ENCODE peak calls at places on chromosome 2, in four cellular contexts. P, O, M and Y are unnamed samples.

GRCh38 chr2:26300234-26300641 is 45.7 kb upstream of the SELENOI start:
- DNase-seq in M (no peak), O (no peak), P (no peak), Y (no peak)

GRCh38 chr2:43426305-43427031 is 169.4 kb downstream of the THADA start:
- DNase-seq in P (peak), M (peak), O (peak), Y (no peak)

GRCh38 chr2:150134223-150134858 is 353.1 kb downstream of the RND3 start:
- DNase-seq in M (no peak), O (no peak), P (no peak), Y (no peak)

GRCh38 chr2:68302281-68302680 is 17.5 kb downstream of the CNRIP1 start:
- DNase-seq in P (no peak), O (no peak), M (no peak), Y (no peak)

GRCh38 chr2:28128281-28128950 is 237.9 kb downstream of the BABAM2 start:
- DNase-seq in P (no peak), O (no peak), M (no peak), Y (no peak)

GRCh38 chr2:127254386-127254981 is 34.4 kb upstream of the CYP27C1 start:
- DNase-seq in P (no peak), O (no peak), M (no peak), Y (no peak)

GRCh38 chr2:98422449-98422848 is 22.2 kb upstream of the INPP4A start:
- DNase-seq in P (no peak), O (no peak), M (no peak), Y (no peak)

GRCh38 chr2:56624181-56624580 is 440.4 kb downstream of the CCDC85A start:
- DNase-seq in O (no peak), P (no peak), M (no peak), Y (no peak)

GRCh38 chr2:16392647-16393482 is 272.8 kb downstream of the CYRIA start:
- DNase-seq in O (peak), P (no peak), M (no peak), Y (no peak)

GRCh38 chr2:230956827-230957755 is 32.0 kb upstream of the GPR55 start:
- DNase-seq in O (no peak), M (peak), P (peak), Y (no peak)

GRCh38 chr2:46545015-46545839 is 65.9 kb downstream of the TMEM247 start:
- DNase-seq in M (no peak), P (peak), O (no peak), Y (peak)

GRCh38 chr2:28247326-28247725 is 145.3 kb upstream of the FOSL2 start:
- DNase-seq in O (no peak), M (no peak), P (no peak), Y (no peak)

GRCh38 chr2:168039885-168040284 is 207.5 kb downstream of the STK39 start:
- DNase-seq in M (no peak), O (no peak), P (no peak), Y (no peak)

GRCh38 chr2:9717886-9718451 is 87.2 kb upstream of the YWHAQ start:
- DNase-seq in P (no peak), O (no peak), M (no peak), Y (no peak)

GRCh38 chr2:128366746-128367511 is 48.3 kb upstream of the HS6ST1 start:
- DNase-seq in O (no peak), M (no peak), P (no peak), Y (no peak)

GRCh38 chr2:241901500-241902351 is 32.2 kb downstream of the RTP5 start:
- DNase-seq in O (no peak), M (no peak), P (no peak), Y (peak)
- TF ChIP-seq SRF in O (no peak), M (no peak), P (no peak), Y (no peak)

DNA sequence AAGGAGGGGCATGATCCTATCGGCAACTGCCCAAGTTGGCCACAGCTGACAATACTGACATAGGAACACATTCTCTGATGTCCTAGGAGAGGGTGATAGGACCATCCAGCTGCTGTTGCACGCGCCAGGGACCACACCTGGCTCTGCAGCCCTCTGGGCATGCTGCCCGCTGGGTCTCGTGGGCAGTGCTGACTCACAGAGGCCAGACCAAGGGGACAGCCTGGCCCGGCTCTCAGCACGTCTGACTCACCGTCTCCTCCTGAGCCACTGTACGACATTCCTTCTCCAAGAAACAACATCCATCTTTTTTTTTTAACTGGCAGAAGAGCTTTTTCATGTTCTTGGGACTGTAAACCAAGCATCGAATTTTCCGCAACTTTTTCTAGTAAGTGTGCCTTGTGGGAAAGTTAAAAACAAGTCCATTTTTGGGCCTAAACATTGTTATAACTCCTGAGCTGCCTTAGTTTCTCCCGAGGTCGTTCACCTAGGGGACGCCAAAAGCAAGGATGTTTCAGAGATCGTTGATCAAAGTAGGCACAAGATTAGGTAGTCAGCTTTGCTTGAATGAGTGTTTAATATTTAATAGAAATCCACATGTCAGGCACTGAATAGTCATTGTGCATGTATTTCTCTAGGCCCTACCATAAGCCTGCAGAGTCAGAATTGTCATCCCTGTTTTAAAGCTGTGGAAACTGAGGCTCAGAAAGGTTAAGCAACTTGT is 100.3 kb downstream of the TTC32 start:
- DNase-seq in P (no peak), O (no peak), M (no peak), Y (no peak)
- TF ChIP-seq RFX5 in P (no peak), O (no peak), M (no peak), Y (no peak)

DNA sequence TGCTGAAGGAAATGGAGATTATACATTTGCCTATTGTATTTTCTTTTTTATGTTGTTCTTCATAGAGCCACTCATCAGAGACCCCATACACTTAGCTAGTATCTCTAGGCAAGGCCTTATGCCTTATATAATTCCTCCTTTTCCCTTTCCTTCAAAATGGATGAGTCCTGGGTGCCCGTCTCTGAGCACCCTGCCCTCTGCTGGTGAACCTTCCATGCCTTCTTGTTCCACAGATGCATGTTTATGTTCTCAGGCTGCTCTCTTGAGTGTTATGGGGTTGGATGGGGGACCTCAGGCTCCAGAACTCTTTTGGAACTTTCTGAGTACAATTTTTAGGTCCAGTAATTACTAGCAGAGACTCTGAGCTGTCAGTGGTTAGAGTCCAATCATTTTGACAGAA is 368.6 kb upstream of the SPRED2 start:
- DNase-seq in O (no peak), M (no peak), P (no peak), Y (peak)
- TF ChIP-seq SRF in O (no peak), M (no peak), P (no peak), Y (no peak)

GRCh38 chr2:69645926-69646325 is 2.4 kb upstream of the AAK1 start:
- DNase-seq in O (no peak), P (no peak), M (no peak), Y (no peak)

GRCh38 chr2:69646714-69647113 is 3.2 kb upstream of the AAK1 start:
- DNase-seq in M (no peak), O (no peak), P (no peak), Y (no peak)

GRCh38 chr2:69644506-69644979 is 1.0 kb upstream of the AAK1 start:
- DNase-seq in P (no peak), M (no peak), O (no peak), Y (no peak)

GRCh38 chr2:69643602-69644505 is at the start of gene AAK1:
- DNase-seq in O (peak), M (peak), P (peak), Y (peak)

DNA sequence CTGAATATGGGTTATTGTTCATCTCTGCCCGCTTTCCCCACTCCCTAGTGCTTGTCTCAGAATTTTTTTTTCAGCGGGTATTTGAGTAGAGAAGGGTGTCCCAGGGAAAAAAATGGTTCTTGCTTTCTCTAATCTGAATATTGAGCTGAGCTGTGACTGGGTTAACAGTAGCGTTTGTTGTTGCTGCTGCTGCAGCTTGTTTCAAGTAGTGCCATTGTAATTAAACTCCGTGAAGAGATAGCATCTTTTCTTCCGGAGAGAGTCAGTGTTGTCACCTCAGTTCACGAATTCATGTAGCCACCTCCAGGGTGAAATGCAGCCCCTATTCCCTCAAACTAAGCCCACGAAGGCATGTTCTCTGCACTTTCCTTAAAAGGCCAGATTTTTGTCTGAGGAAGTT is 1.5 kb upstream of the AAK1 start:
- DNase-seq in M (no peak), P (peak), O (no peak), Y (no peak)
- TF ChIP-seq RFX5 in M (no peak), P (no peak), O (no peak), Y (no peak)

GRCh38 chr2:212794471-212794870 is 255.9 kb upstream of the ERBB4 start:
- DNase-seq in M (no peak), O (no peak), P (no peak), Y (no peak)

GRCh38 chr2:212797484-212798205 is 259.0 kb upstream of the ERBB4 start:
- DNase-seq in M (no peak), O (no peak), P (no peak), Y (no peak)
- TF ChIP-seq SRF in M (no peak), O (no peak), P (no peak), Y (no peak)

DNA sequence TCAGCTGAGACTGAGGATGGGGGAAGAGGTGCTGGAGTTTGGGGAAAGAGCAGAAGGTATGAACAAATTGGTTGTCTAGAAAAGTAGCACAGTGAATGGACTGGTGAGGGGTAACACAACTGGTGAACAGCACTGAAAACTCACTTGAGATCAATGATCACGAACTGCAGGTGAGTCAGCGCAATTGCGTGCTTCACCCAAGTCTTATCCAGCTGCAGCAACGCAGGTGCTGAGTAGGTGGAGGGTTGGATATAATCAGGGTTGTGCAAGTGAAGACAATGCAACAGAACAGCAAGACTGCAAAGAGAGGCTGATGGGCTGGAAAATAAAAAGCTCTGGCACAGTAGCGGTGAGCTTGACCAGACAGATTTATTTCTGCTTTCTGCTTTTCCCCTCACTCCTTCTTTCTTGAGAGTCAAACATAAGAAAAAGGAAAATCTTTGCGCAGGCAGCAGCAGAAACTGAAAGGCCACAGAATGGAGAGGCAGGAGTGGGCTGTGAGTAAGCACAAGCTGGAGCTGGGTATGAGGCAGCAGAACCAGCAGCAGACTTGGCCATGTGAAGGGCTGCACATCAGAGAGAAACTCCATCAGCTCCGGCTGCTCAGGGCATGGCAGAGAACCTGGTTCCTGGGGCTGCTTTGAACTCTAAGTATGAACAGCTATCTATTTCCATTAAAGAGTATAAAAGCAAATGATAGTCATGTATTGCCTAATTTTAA is 99.4 kb upstream of the ARL5A start:
- DNase-seq in P (no peak), O (no peak), M (no peak), Y (no peak)
- TF ChIP-seq RFX5 in P (no peak), O (no peak), M (no peak), Y (no peak)

GRCh38 chr2:17479875-17480274 is 38.4 kb downstream of the RAD51AP2 start:
- DNase-seq in M (no peak), P (no peak), O (peak), Y (no peak)
- TF ChIP-seq SRF in M (no peak), P (no peak), O (no peak), Y (no peak)